ENCODE peak calls at places on chromosomes 2 and 18, in six cellular contexts. Z, H, L, I, F and E are unnamed samples.

GRCh38 chr2:218345491-218346176 is 11.0 kb upstream of the CATIP start:
- DNase-seq in Z (no peak), H (no peak), L (no peak), I (no peak), F (no peak), E (no peak)

GRCh38 chr2:70024284-70024683 is 62.9 kb upstream of the ASPRV1 start:
- DNase-seq in Z (no peak), H (no peak), L (no peak), I (no peak), F (no peak), E (no peak)

GRCh38 chr2:130870161-130870485 is 33.4 kb downstream of the ARHGEF4 start:
- DNase-seq in Z (no peak), H (no peak), L (no peak), I (no peak), F (no peak), E (no peak)

GRCh38 chr18:22283397-22283796 is 114.0 kb downstream of the GATA6 start:
- DNase-seq in Z (no peak), H (peak), L (no peak), I (no peak), F (no peak), E (no peak)

GRCh38 chr18:51137891-51138290 is 59.6 kb downstream of the MEX3C start:
- DNase-seq in Z (no peak), H (no peak), L (no peak), I (no peak), F (no peak), E (no peak)

GRCh38 chr2:238979636-238980035 is 131.8 kb downstream of the TWIST2 start:
- DNase-seq in Z (no peak), H (no peak), L (no peak), I (no peak), F (no peak), E (no peak)

GRCh38 chr2:57182941-57183340 is 863.7 kb upstream of the VRK2 start:
- DNase-seq in Z (no peak), H (peak), L (no peak), I (no peak), F (no peak), E (no peak)

GRCh38 chr2:43714164-43714563 is 37.9 kb upstream of the C1GALT1C1L start:
- DNase-seq in Z (no peak), H (peak), L (no peak), I (no peak), F (no peak), E (no peak)

GRCh38 chr2:63589148-63589972 is 597 bp downstream of the MDH1 start:
- DNase-seq in Z (no peak), H (no peak), L (peak), I (no peak), F (no peak), E (no peak)

GRCh38 chr2:96340493-96341414 is 5.2 kb downstream of the NCAPH start:
- DNase-seq in Z (no peak), H (peak), L (no peak), I (no peak), F (no peak), E (peak)

GRCh38 chr2:28674062-28674712 is 77.4 kb upstream of the PPP1CB start:
- DNase-seq in Z (no peak), H (peak), L (no peak), I (no peak), F (no peak), E (no peak)

DNA sequence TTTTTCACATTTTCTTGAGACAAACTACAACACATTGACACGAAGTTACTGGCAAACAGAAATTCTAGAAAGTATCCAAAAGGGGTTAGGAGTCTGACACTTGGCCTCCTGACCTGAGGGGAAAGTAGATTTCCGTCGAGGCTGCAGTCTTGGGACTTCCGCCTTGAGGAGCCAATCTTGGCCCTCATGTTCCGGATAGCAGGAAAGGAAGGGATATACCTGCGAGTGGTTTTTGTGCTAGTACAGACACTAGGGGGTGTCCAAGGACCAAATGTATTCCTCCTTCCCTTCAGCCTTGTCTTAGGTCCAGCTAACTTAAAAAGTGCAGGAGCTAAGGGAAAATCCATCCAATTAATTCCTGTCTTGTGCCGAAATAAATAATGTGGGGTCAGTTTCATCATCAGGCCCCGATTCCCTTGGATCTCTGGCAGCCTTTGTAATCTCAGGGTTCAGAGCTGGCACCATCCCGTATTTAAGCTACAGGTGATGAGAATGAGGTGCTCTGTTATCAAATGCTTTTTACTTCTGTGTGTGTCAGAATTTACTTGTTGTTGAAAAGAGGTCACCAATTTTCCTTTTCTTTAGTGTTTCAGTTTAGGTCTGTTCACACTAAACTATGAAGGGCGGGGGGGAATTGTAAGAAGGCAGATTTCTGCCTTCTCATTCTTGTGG is 330.2 kb upstream of the FANCL start:
- DNase-seq in Z (no peak), H (peak), L (peak), I (no peak), F (no peak), E (peak)
- TF ChIP-seq CTCF in Z (no peak), H (peak), L (peak), I (peak), F (peak), E (peak)

GRCh38 chr2:75608684-75609333 is 37.8 kb upstream of the MRPL19 start:
- DNase-seq in Z (peak), H (peak), L (peak), I (peak), F (peak), E (peak)

GRCh38 chr2:75607988-75608683 is 38.4 kb upstream of the MRPL19 start:
- DNase-seq in Z (no peak), H (peak), L (no peak), I (no peak), F (no peak), E (no peak)

GRCh38 chr2:75610671-75611070 is 35.9 kb upstream of the MRPL19 start:
- DNase-seq in Z (no peak), H (no peak), L (no peak), I (no peak), F (no peak), E (no peak)

GRCh38 chr2:75609937-75610508 is 36.6 kb upstream of the MRPL19 start:
- DNase-seq in Z (no peak), H (no peak), L (no peak), I (no peak), F (no peak), E (no peak)

DNA sequence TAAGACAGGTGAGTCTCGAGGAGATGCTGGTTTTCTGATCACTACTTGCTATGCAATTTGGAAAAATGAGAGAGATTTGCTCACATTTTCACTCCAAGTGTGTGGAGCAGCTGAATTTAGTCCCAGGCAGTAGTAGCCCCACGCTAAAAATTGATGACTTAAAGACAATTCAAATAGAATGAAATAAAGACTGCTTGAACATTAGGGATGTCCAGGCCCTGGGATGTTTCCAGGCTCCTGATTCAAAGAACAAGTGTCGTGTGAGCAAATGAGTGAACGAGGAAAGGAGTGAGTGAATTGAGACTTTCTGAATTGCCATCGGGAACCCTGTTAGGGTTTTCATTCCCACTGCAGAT is 37.3 kb upstream of the MRPL19 start:
- DNase-seq in Z (no peak), H (no peak), L (no peak), I (no peak), F (no peak), E (no peak)
- TF ChIP-seq CTCF in Z (peak), H (no peak), L (peak), I (peak), F (no peak), E (peak)

GRCh38 chr2:119592436-119592835 is 48.2 kb downstream of the CFAP221 start:
- DNase-seq in Z (no peak), H (no peak), L (no peak), I (no peak), F (no peak), E (no peak)
- TF ChIP-seq CTCF in Z (no peak), H (no peak), L (no peak), I (peak), F (no peak), E (no peak)

DNA sequence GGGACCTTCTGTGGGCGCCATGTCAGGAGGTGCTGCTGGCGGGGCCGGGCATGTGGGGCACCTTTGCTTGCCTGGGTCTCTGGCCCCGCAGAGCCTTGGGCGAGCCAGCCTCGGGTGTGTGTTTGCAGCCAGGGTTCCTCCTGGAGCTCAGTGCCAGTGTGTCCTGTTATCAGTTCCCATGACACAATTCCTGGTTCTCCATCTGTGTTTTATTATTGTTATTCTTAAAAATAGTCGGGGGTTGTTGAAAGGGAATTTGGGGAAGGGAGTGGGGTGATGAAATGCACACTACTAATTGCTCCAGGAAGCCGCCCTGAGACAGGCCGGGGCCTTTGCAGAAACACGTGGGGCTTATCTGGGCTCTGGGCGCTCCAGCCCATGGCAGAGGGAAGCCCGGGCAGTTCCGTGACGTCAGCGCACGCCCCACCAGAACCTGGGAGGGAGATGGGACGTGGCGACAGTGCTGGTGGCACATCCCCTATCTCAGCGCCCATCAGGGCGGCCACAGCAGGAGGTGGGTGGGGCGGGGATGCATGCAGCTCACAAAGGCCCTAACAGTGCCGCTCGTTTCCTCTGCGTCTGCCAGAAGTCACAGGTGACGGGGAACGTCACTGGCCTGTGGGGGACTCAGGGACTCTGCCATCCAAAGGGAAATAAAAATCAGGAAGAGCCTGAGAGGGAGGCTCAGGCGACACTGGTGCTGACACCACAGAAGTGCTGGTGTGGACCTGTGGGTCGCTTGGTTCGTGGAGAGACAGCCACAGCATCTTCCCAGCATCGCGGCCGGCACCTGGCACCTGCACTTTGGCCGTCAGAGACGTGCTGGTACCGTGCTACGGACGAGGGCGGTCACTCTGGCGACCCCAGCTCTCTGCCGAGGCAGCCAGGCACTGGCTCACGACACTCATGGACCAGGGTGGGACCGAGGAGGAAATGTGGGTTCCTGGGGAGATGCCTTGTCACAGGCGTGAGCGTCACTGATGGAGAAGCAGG is 131.0 kb downstream of the NFATC1 start:
- DNase-seq in Z (no peak), H (no peak), L (peak), I (no peak), F (no peak), E (no peak)
- TF ChIP-seq CTCF in Z (no peak), H (no peak), L (no peak), I (no peak), F (no peak), E (no peak)